ENCODE peak calls at places on chromosomes 16 and 17, in four cellular contexts. B, K, R and T are unnamed samples.

GRCh38 chr17:51298508-51299371 is 38.4 kb downstream of the UTP18 start:
- DNase-seq in B (no peak), K (peak; percentile 43), R (peak; percentile 63), T (no peak)

GRCh38 chr17:64128787-64129514 is 993 bp downstream of the ERN1 start:
- DNase-seq in B (no peak), K (peak; percentile 39), R (peak; percentile 43), T (no peak)

GRCh38 chr16:68642436-68643064 is 2.6 kb upstream of the CDH3 start:
- DNase-seq in B (no peak), K (peak; percentile 89), R (no peak), T (no peak)

GRCh38 chr17:79478051-79478461 is 132.8 kb downstream of the RBFOX3 start:
- DNase-seq in B (no peak), K (no peak), R (no peak), T (no peak)

GRCh38 chr17:45150911-45151809 is 2.9 kb downstream of the HEXIM1 start:
- DNase-seq in B (no peak), K (no peak), R (peak; percentile 51), T (no peak)

GRCh38 chr16:19997734-19998133 is 76.0 kb downstream of the GPR139 start:
- DNase-seq in B (no peak), K (no peak), R (no peak), T (no peak)

GRCh38 chr16:56841233-56841632 is 23.8 kb upstream of the SLC12A3 start:
- DNase-seq in B (no peak), K (no peak), R (peak; percentile 47), T (no peak)

GRCh38 chr17:79602621-79603020 is 8.2 kb downstream of the RBFOX3 start:
- DNase-seq in B (no peak), K (no peak), R (no peak), T (no peak)

GRCh38 chr16:10740845-10741208 is 2.8 kb upstream of the NUBP1 start:
- DNase-seq in B (no peak), K (no peak), R (no peak), T (no peak)

GRCh38 chr16:12793120-12793889 is 10.4 kb downstream of the CPPED1 start:
- DNase-seq in B (no peak), K (peak; percentile 66), R (no peak), T (no peak)

GRCh38 chr17:46978489-46979022 is 497 bp downstream of the RPRML start:
- DNase-seq in B (no peak), K (peak; percentile 63), R (no peak), T (no peak)

GRCh38 chr17:32160526-32160925 is 18.2 kb downstream of the RHOT1 start:
- DNase-seq in B (no peak), K (no peak), R (no peak), T (no peak)

GRCh38 chr16:84332975-84333684 is 35.2 kb upstream of the ATP2C2 start:
- DNase-seq in B (peak; percentile 17), K (peak; percentile 57), R (no peak), T (no peak)

GRCh38 chr17:31533546-31534155 is 142.2 kb downstream of the RAB11FIP4 start:
- DNase-seq in B (no peak), K (peak; percentile 79), R (peak; percentile 52), T (no peak)

GRCh38 chr17:77877674-77878355 is 80.7 kb upstream of the TNRC6C start:
- DNase-seq in B (peak; percentile 23), K (no peak), R (no peak), T (no peak)

GRCh38 chr17:63764701-63765100 is 8.7 kb downstream of the CCDC47 start:
- DNase-seq in B (no peak), K (no peak), R (peak; percentile 33), T (no peak)

GRCh38 chr17:14205992-14206461 is 30.6 kb downstream of the CDRT15 start:
- DNase-seq in B (peak; percentile 92), K (peak; percentile 34), R (no peak), T (no peak)

GRCh38 chr17:66954632-66955031 is 9.9 kb upstream of the CACNG4 start:
- DNase-seq in B (no peak), K (no peak), R (no peak), T (no peak)

GRCh38 chr17:79549111-79549915 is 61.5 kb downstream of the RBFOX3 start:
- DNase-seq in B (peak; percentile 17), K (peak; percentile 75), R (no peak), T (no peak)

GRCh38 chr17:17833664-17834357 is 3.0 kb downstream of the SREBF1 start:
- DNase-seq in B (no peak), K (no peak), R (no peak), T (no peak)

GRCh38 chr16:72958522-72959076 is 89.3 kb downstream of the ZFHX3 start:
- DNase-seq in B (no peak), K (no peak), R (no peak), T (no peak)

GRCh38 chr16:47018223-47018891 is 44.9 kb upstream of the DNAJA2 start:
- DNase-seq in B (no peak), K (peak; percentile 62), R (no peak), T (no peak)

GRCh38 chr17:8949061-8949622 is 16.4 kb downstream of the PIK3R5 start:
- DNase-seq in B (no peak), K (no peak), R (no peak), T (no peak)

GRCh38 chr17:75645889-75646625 is 12.8 kb downstream of the SMIM5 start:
- DNase-seq in B (no peak), K (peak; percentile 60), R (no peak), T (no peak)

DNA sequence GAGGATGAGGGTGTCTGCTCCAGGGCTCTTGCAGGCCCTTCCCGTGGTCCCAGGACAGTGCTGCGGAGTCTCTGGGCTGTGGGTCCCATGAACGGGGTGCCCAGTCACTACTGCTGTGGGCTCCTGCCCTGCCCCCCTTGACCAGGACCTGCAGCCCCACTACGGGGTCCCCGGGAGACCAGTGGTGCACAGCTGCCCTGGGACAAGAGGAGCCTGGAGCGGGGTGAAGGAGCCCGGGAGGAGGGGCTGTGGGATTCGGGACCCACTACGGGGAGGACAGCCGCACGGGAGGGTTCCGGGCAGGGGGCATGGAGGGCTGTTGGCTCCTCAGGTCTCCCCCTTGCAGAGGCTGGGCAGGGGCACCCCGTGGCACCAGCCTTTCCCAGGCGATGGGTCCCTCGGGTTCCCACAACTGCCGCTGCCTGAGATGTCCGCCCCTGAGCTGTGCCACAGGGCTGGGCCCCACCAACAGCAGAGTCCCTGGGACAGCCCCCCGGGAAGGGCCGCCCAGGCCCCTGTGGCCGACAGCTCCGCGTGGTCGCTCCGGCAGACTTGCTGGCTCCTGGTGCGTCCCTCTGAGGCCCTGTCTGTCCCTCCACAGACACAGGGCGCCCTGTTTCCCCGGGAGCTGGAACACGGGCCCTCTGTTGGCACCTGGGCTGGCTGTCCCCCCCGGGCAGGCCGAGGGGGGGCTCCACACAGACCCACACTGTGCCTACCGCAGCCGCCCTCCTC is 52.1 kb upstream of the GNG13 start:
- DNase-seq in B (peak; percentile 30), K (no peak), R (no peak), T (no peak)
- H3K9me3 ChIP-seq in B (no peaks in the 10 kb centered on the region), K (no peaks in the 10 kb centered on the region), R (no peaks in the 10 kb centered on the region), T (no peaks in the 10 kb centered on the region)

GRCh38 chr17:70355185-70355584 is 185.9 kb downstream of the KCNJ2 start:
- DNase-seq in B (no peak), K (no peak), R (no peak), T (no peak)
- H3K9me3 ChIP-seq in B (no peaks in the 10 kb centered on the region), K (no peaks in the 10 kb centered on the region), R (no peaks in the 10 kb centered on the region), T (no peaks in the 10 kb centered on the region)

DNA sequence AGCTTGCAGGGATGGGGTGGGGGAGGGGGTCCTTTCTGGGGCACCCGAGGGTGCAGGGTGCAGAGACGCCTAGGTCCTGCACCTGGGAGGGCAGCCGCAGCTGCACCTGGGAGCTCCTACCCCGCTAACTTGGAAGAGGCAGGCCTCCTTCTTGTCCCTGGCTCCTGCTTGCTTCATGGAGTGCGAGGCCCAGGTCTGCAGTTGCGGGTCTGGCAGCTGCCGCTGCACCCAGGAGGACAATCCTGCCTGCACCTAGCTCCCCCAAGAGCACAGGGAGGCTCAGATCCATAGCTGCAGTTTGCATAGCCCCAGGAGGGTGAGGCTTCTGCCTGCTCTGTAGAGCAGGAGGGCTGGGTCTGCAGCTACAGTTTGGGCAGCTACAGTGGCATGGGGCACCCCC is 26.6 kb downstream of the GNGT2 start:
- DNase-seq in B (no peak), K (no peak), R (no peak), T (no peak)
- H3K9me3 ChIP-seq in B (no peaks in the 10 kb centered on the region), K (no peaks in the 10 kb centered on the region), R (no peaks in the 10 kb centered on the region), T (no peaks in the 10 kb centered on the region)

DNA sequence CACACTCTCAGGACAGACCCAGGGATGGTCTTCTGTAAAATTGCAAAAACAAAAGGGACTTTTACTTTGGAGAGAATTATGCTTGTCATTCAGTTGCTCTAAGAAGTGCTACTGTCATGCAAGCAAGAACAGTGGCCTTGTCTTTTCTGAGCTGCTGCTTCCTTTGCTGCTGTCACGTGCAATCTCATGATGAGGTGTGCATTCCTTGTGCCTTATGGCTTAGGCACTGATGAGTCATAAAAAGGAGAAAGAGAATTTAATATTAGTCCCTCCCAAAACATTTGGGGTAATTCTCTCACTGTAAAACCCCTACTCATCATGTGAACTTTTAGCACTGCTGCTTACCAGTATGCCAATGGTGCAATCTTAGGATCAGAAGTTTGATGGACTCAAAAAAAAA is 2051.3 kb downstream of the TP53TG3F start:
- DNase-seq in B (no peak), K (no peak), R (no peak), T (no peak)
- H3K9me3 ChIP-seq in B (no peaks in the 10 kb centered on the region), K (peaks cover 81% of the 10 kb centered on the region), R (peaks cover 2% of the 10 kb centered on the region), T (no peaks in the 10 kb centered on the region)